ENCODE peak calls at places on chromosomes 4 and X, in four cellular contexts. R, G, C and Z are unnamed samples.

GRCh38 chr4:88027611-88028608 is 20.5 kb downstream of the PKD2 start:
- DNase-seq in R (no peak), G (no peak), C (no peak), Z (peak; percentile 4)

GRCh38 chr4:126174627-126175026 is 859.9 kb downstream of the FAT4 start:
- DNase-seq in R (no peak), G (no peak), C (no peak), Z (no peak)

GRCh38 chrX:150314186-150314585 is 48.9 kb upstream of the MAMLD1 start:
- DNase-seq in R (no peak), G (no peak), C (no peak), Z (no peak)

GRCh38 chr4:139689093-139689722 is 23.6 kb downstream of the MGST2 start:
- DNase-seq in R (no peak), G (no peak), C (peak; percentile 96), Z (no peak)

GRCh38 chr4:168557658-168558057 is 60.8 kb downstream of the PALLD start:
- DNase-seq in R (no peak), G (no peak), C (no peak), Z (no peak)

GRCh38 chr4:6917445-6918241 is 8.0 kb downstream of the TBC1D14 start:
- DNase-seq in R (peak; percentile 69), G (peak; percentile 63), C (peak; percentile 95), Z (peak; percentile 35)

GRCh38 chr4:7701866-7702649 is 237.6 kb downstream of the AFAP1 start:
- DNase-seq in R (no peak), G (no peak), C (no peak), Z (no peak)

GRCh38 chr4:166121897-166122296 is 248.9 kb downstream of the TLL1 start:
- DNase-seq in R (no peak), G (no peak), C (no peak), Z (no peak)

GRCh38 chrX:3142259-3143042 is 101.2 kb downstream of the ARSF start:
- DNase-seq in R (no peak), G (no peak), C (no peak), Z (no peak)

GRCh38 chr4:925171-925570 is 6.9 kb downstream of the GAK start:
- DNase-seq in R (no peak), G (no peak), C (no peak), Z (no peak)

GRCh38 chr4:13484749-13485345 is 707 bp upstream of the RAB28 start:
- DNase-seq in R (no peak), G (no peak), C (peak; percentile 7), Z (peak; percentile 21)

GRCh38 chr4:159435561-159436023 is 332.7 kb downstream of the RAPGEF2 start:
- DNase-seq in R (no peak), G (no peak), C (peak; percentile 18), Z (no peak)

GRCh38 chr4:154399259-154399974 is 92.2 kb downstream of the DCHS2 start:
- DNase-seq in R (no peak), G (no peak), C (peak; percentile 10), Z (peak; percentile 51)

GRCh38 chrX:2500681-2501151 is at the start of the genes DHRSX and ZBED1:
- DNase-seq in R (peak; percentile 34), G (peak; percentile 83), C (no peak), Z (peak; percentile 37)

GRCh38 chr4:3386486-3386885 is 55.3 kb upstream of the HGFAC start:
- DNase-seq in R (no peak), G (no peak), C (no peak), Z (no peak)

GRCh38 chr4:102631616-102632015 is 129.2 kb downstream of the MANBA start:
- DNase-seq in R (no peak), G (no peak), C (no peak), Z (no peak)

GRCh38 chr4:188971125-188971524 is 831.9 kb downstream of the TRIML1 start:
- DNase-seq in R (no peak), G (no peak), C (no peak), Z (no peak)

GRCh38 chrX:112857478-112857878 is 16.8 kb upstream of the AMOT start:
- DNase-seq in R (no peak), G (no peak), C (no peak), Z (no peak)

GRCh38 chr4:6338951-6339817 is 69.5 kb downstream of the WFS1 start:
- DNase-seq in R (no peak), G (no peak), C (no peak), Z (no peak)

GRCh38 chr4:4995103-4995761 is 24.0 kb downstream of the CYTL1 start:
- DNase-seq in R (peak; percentile 87), G (peak; percentile 82), C (peak; percentile 54), Z (peak; percentile 73)

GRCh38 chrX:148037020-148037419 is 55.9 kb downstream of the FMR1NB start:
- DNase-seq in R (no peak), G (no peak), C (no peak), Z (no peak)

GRCh38 chr4:38925492-38926418 is 58.1 kb downstream of the FAM114A1 start:
- DNase-seq in R (no peak), G (no peak), C (no peak), Z (no peak)

GRCh38 chrX:108070891-108071290 is 20.5 kb downstream of the PSMD10 start:
- DNase-seq in R (no peak), G (no peak), C (no peak), Z (peak; percentile 10)

GRCh38 chrX:2484721-2485459 is 15.9 kb downstream of the DHRSX start:
- DNase-seq in R (peak; percentile 40), G (no peak), C (no peak), Z (no peak)

GRCh38 chrX:38358274-38358673 is 5.9 kb downstream of the OTC start:
- DNase-seq in R (no peak), G (no peak), C (no peak), Z (no peak)

GRCh38 chrX:79259073-79259689 is 108.0 kb downstream of the ITM2A start:
- DNase-seq in R (no peak), G (no peak), C (no peak), Z (no peak)
- TF ChIP-seq NR3C1 in R (no peak), G (no peak), C (no peak), Z (no peak)

GRCh38 chr4:40245794-40246546 is 49.1 kb downstream of the RHOH start:
- DNase-seq in R (peak; percentile 36), G (no peak), C (no peak), Z (no peak)
- TF ChIP-seq HMGXB4 in R (no peak), G (no peak), C (no peak), Z (no peak)

DNA sequence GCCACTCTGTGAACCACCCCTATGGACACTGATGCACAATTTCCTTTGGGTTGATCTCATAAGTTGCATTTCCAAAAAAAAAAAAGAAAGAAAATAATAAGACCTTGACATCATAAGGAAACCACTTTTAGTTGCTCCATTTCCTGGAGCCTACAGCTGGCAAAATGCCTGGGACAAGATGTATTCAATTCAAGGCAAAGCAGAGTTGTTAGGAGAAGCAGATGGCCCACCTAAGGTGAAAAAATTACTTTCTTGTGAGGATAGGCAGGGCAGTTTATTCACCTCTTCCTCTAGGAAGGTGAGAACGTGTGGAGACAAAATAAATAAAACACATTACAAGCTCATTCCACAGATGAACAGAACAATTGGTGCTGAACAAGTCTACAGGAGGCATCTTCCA is 14.1 kb upstream of the SCRG1 start:
- DNase-seq in R (no peak), G (no peak), C (no peak), Z (no peak)
- TF ChIP-seq NR3C1 in R (no peak), G (no peak), C (no peak), Z (no peak)

GRCh38 chrX:155053656-155054055 is 17.3 kb downstream of the CMC4 start:
- DNase-seq in R (no peak), G (no peak), C (no peak), Z (no peak)

GRCh38 chrX:155055494-155055893 is 15.4 kb downstream of the CMC4 start:
- DNase-seq in R (no peak), G (no peak), C (no peak), Z (no peak)

GRCh38 chrX:155054255-155054654 is 16.7 kb downstream of the CMC4 start:
- DNase-seq in R (no peak), G (no peak), C (no peak), Z (no peak)

GRCh38 chrX:155056471-155056870 is 14.5 kb downstream of the CMC4 start:
- DNase-seq in R (no peak), G (no peak), C (no peak), Z (no peak)

DNA sequence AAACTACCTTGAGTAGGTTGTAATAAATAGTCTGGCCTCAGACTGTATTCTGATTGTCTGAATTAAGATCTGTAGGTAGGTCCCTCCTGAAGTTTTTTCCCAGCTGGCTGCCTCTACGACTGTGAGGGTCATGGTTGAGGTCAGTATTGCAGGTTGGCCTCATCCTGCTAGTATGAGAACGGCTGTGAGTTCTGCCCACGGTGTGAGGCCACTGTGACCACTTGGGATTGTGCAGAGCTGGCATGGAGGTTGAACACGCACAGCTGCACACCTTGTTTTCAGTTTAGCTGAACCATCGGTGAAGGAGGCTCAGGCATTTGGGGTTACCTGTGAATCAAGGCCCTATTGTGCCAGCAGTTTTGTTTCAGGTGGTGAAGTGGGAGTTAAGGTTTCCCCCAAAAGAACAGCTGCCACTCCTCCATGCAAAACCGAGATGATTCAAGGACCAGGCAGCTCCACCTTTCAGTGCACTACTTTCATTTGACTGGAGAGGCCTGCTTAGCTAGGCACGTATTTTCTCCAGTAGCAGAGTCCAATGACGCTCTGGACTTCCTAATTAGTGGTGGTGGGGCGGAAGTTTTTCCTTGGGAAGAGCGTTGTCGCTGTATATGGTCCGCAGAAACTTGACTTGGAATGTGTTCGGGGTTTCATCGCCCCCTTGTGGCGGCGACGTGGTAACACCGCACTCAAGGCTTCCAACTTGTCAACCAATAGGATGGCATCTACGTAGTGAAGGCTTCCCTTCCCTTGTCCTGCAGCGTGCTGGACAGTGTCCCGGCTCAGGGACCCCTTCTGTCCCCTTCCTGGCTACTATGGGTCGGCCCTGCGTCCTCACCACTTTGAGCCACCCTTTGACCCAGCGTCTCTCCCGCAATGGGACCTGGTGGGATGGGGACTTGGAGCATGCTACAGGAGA is 13.8 kb downstream of the CMC4 start:
- DNase-seq in R (peak; percentile 66), G (peak; percentile 56), C (peak; percentile 43), Z (peak; percentile 82)
- TF ChIP-seq HMGXB4 in R (no peak), G (no peak), C (no peak), Z (no peak)

GRCh38 chrX:122241959-122242358 is 942.1 kb upstream of the GRIA3 start:
- DNase-seq in R (no peak), G (no peak), C (no peak), Z (no peak)

GRCh38 chrX:122244080-122244479 is 940.0 kb upstream of the GRIA3 start:
- DNase-seq in R (no peak), G (no peak), C (no peak), Z (no peak)

DNA sequence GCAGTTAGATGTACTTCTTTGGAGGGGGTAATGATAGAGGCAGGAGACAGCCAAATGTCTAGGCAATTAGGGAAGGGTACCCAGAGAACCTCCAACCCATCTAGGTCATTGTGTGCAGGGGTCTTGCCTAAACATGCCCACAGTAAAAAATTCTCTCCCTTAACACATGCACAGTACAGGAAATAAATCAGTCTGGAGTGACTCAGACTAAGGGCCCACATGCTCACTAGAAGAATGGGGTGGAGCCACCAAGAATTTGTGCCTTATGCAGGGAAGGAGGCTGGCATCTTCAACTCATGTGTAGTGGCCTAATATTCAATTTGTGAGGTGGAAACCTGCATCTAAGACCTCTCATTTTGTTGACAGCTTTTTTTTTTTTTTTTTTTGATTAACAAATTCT is 945.3 kb upstream of the GRIA3 start:
- DNase-seq in R (no peak), G (no peak), C (no peak), Z (no peak)
- TF ChIP-seq NR3C1 in R (no peak), G (no peak), C (no peak), Z (no peak)